ENCODE peak calls at places on chromosomes 11 and 22, in four cellular contexts. One of them, this sample, is unnamed.
A peak's percentile ranks its signal among the peaks of the same experiment; 100 is the strongest.

GRCh38 chr11:119094816-119095065 is 6.9 kb downstream of the DPAGT1 start:
- DNase-seq in fibroblast of pulmonary artery: peak; percentile 87
- DNase-seq in CD8-positive, alpha-beta T cell: no peak
- DNase-seq in upper lobe of left lung: peak; percentile 96
- DNase-seq in this sample: peak; percentile 88

GRCh38 chr11:110345756-110346155 is 49.3 kb upstream of the RDX start:
- DNase-seq in CD8-positive, alpha-beta T cell: no peak
- DNase-seq in fibroblast of pulmonary artery: no peak
- DNase-seq in upper lobe of left lung: no peak
- DNase-seq in this sample: no peak

GRCh38 chr22:38175206-38176118 is 6.2 kb downstream of the PLA2G6 start:
- DNase-seq in CD8-positive, alpha-beta T cell: no peak
- DNase-seq in fibroblast of pulmonary artery: no peak
- DNase-seq in upper lobe of left lung: no peak
- DNase-seq in this sample: no peak

GRCh38 chr11:45927332-45927683 is 4.9 kb downstream of the LARGE2 start:
- DNase-seq in fibroblast of pulmonary artery: no peak
- DNase-seq in upper lobe of left lung: peak; percentile 50
- DNase-seq in CD8-positive, alpha-beta T cell: no peak
- DNase-seq in this sample: no peak

GRCh38 chr11:57240007-57240406 is 3.0 kb upstream of the APLNR start:
- DNase-seq in CD8-positive, alpha-beta T cell: no peak
- DNase-seq in upper lobe of left lung: no peak
- DNase-seq in fibroblast of pulmonary artery: no peak
- DNase-seq in this sample: no peak

GRCh38 chr11:10654211-10655150 is 39.1 kb downstream of the IRAG1 start:
- DNase-seq in fibroblast of pulmonary artery: peak; percentile 89
- DNase-seq in CD8-positive, alpha-beta T cell: peak; percentile 35
- DNase-seq in upper lobe of left lung: no peak
- DNase-seq in this sample: peak; percentile 66

GRCh38 chr11:55263081-55263480 is 1.1 kb downstream of the TRIM48 start:
- DNase-seq in fibroblast of pulmonary artery: no peak
- DNase-seq in upper lobe of left lung: no peak
- DNase-seq in CD8-positive, alpha-beta T cell: no peak
- DNase-seq in this sample: no peak

GRCh38 chr11:116199182-116199581 is 573.6 kb downstream of the BUD13 start:
- DNase-seq in upper lobe of left lung: no peak
- DNase-seq in fibroblast of pulmonary artery: no peak
- DNase-seq in CD8-positive, alpha-beta T cell: no peak
- DNase-seq in this sample: no peak

GRCh38 chr11:115644846-115645245 is 140.6 kb upstream of the CADM1 start:
- DNase-seq in fibroblast of pulmonary artery: no peak
- DNase-seq in upper lobe of left lung: no peak
- DNase-seq in CD8-positive, alpha-beta T cell: no peak
- DNase-seq in this sample: no peak

GRCh38 chr11:66188580-66188979 is 79.9 kb upstream of the RAB1B start:
- DNase-seq in upper lobe of left lung: no peak
- DNase-seq in fibroblast of pulmonary artery: peak; percentile 73
- DNase-seq in CD8-positive, alpha-beta T cell: no peak
- DNase-seq in this sample: peak; percentile 56

GRCh38 chr11:79950172-79950571 is 509.3 kb upstream of the TENM4 start:
- DNase-seq in CD8-positive, alpha-beta T cell: no peak
- DNase-seq in fibroblast of pulmonary artery: no peak
- DNase-seq in upper lobe of left lung: no peak
- DNase-seq in this sample: no peak

GRCh38 chr11:6588018-6588417 is 15.4 kb downstream of the RRP8 start:
- DNase-seq in CD8-positive, alpha-beta T cell: no peak
- DNase-seq in upper lobe of left lung: no peak
- DNase-seq in fibroblast of pulmonary artery: no peak
- DNase-seq in this sample: no peak

GRCh38 chr11:13008625-13009475 is at the start of gene RASSF10:
- DNase-seq in fibroblast of pulmonary artery: peak; percentile 6
- DNase-seq in CD8-positive, alpha-beta T cell: no peak
- DNase-seq in upper lobe of left lung: peak; percentile 92
- DNase-seq in this sample: no peak

GRCh38 chr22:42335839-42336378 is 65.5 kb upstream of the TCF20 start:
- DNase-seq in upper lobe of left lung: no peak
- DNase-seq in fibroblast of pulmonary artery: no peak
- DNase-seq in CD8-positive, alpha-beta T cell: no peak
- DNase-seq in this sample: no peak

GRCh38 chr11:112172362-112172994 is 2.8 kb upstream of the BCO2 start:
- DNase-seq in upper lobe of left lung: no peak
- DNase-seq in fibroblast of pulmonary artery: no peak
- DNase-seq in CD8-positive, alpha-beta T cell: no peak
- DNase-seq in this sample: peak; percentile 57

GRCh38 chr11:106956887-106957505 is 61.3 kb downstream of the GUCY1A2 start:
- DNase-seq in fibroblast of pulmonary artery: no peak
- DNase-seq in CD8-positive, alpha-beta T cell: no peak
- DNase-seq in upper lobe of left lung: no peak
- DNase-seq in this sample: no peak

GRCh38 chr11:35274909-35275807 is 136.2 kb downstream of the CD44 start:
- DNase-seq in fibroblast of pulmonary artery: no peak
- DNase-seq in upper lobe of left lung: no peak
- DNase-seq in CD8-positive, alpha-beta T cell: no peak
- DNase-seq in this sample: peak; percentile 66

GRCh38 chr11:34181254-34181653 is 75.8 kb downstream of the NAT10 start:
- DNase-seq in CD8-positive, alpha-beta T cell: no peak
- DNase-seq in upper lobe of left lung: no peak
- DNase-seq in fibroblast of pulmonary artery: no peak
- DNase-seq in this sample: no peak

GRCh38 chr11:122724520-122724919 is 69.0 kb downstream of the UBASH3B start:
- DNase-seq in fibroblast of pulmonary artery: peak; percentile 66
- DNase-seq in upper lobe of left lung: no peak
- DNase-seq in CD8-positive, alpha-beta T cell: no peak
- DNase-seq in this sample: peak; percentile 69

GRCh38 chr22:33674357-33674756 is 245.9 kb downstream of the LARGE1 start:
- DNase-seq in upper lobe of left lung: no peak
- DNase-seq in CD8-positive, alpha-beta T cell: no peak
- DNase-seq in fibroblast of pulmonary artery: no peak
- DNase-seq in this sample: no peak

GRCh38 chr22:21791635-21792625 is 56.3 kb upstream of the YPEL1 start:
- DNase-seq in fibroblast of pulmonary artery: peak; percentile 30
- DNase-seq in upper lobe of left lung: no peak
- DNase-seq in CD8-positive, alpha-beta T cell: no peak
- DNase-seq in this sample: no peak

GRCh38 chr11:45653277-45653676 is 12.1 kb downstream of the CHST1 start:
- DNase-seq in CD8-positive, alpha-beta T cell: no peak
- DNase-seq in fibroblast of pulmonary artery: no peak
- DNase-seq in upper lobe of left lung: no peak
- DNase-seq in this sample: no peak

GRCh38 chr22:49785841-49786451 is 41.7 kb downstream of the BRD1 start:
- DNase-seq in CD8-positive, alpha-beta T cell: no peak
- DNase-seq in fibroblast of pulmonary artery: no peak
- DNase-seq in upper lobe of left lung: no peak
- DNase-seq in this sample: no peak

GRCh38 chr11:57336111-57336666 is 497 bp upstream of the SSRP1 start:
- DNase-seq in CD8-positive, alpha-beta T cell: no peak
- DNase-seq in upper lobe of left lung: no peak
- DNase-seq in fibroblast of pulmonary artery: no peak
- DNase-seq in this sample: no peak

GRCh38 chr11:26993965-26994446 is at the start of gene FIBIN:
- DNase-seq in CD8-positive, alpha-beta T cell: no peak
- DNase-seq in upper lobe of left lung: peak; percentile 81
- DNase-seq in fibroblast of pulmonary artery: peak; percentile 83
- DNase-seq in this sample: peak; percentile 75

GRCh38 chr11:122883682-122883981 is 1.1 kb downstream of the JHY start:
- DNase-seq in fibroblast of pulmonary artery: no peak
- DNase-seq in upper lobe of left lung: no peak
- DNase-seq in CD8-positive, alpha-beta T cell: no peak
- DNase-seq in this sample: no peak

GRCh38 chr11:16607675-16608644 is 130.5 kb upstream of the C11orf58 start:
- DNase-seq in upper lobe of left lung: no peak
- DNase-seq in CD8-positive, alpha-beta T cell: no peak
- DNase-seq in fibroblast of pulmonary artery: peak; percentile 49
- DNase-seq in this sample: peak; percentile 13

GRCh38 chr11:72432347-72433287 is 1.7 kb downstream of the CLPB start:
- DNase-seq in upper lobe of left lung: no peak
- DNase-seq in fibroblast of pulmonary artery: no peak
- DNase-seq in CD8-positive, alpha-beta T cell: no peak
- DNase-seq in this sample: no peak

GRCh38 chr11:13033760-13034533 is 24.8 kb downstream of the RASSF10 start:
- DNase-seq in upper lobe of left lung: no peak
- DNase-seq in CD8-positive, alpha-beta T cell: no peak
- DNase-seq in fibroblast of pulmonary artery: no peak
- DNase-seq in this sample: no peak

GRCh38 chr11:123856444-123856843 is 29.0 kb downstream of the TMEM225 start:
- DNase-seq in upper lobe of left lung: no peak
- DNase-seq in fibroblast of pulmonary artery: peak; percentile 23
- DNase-seq in CD8-positive, alpha-beta T cell: no peak
- DNase-seq in this sample: no peak

GRCh38 chr22:47630741-47631534 is 868.5 kb downstream of the TBC1D22A start:
- DNase-seq in upper lobe of left lung: no peak
- DNase-seq in CD8-positive, alpha-beta T cell: no peak
- DNase-seq in fibroblast of pulmonary artery: no peak
- DNase-seq in this sample: no peak

GRCh38 chr11:120079750-120080610 is 57.9 kb downstream of the TRIM29 start:
- DNase-seq in upper lobe of left lung: no peak
- DNase-seq in fibroblast of pulmonary artery: no peak
- DNase-seq in CD8-positive, alpha-beta T cell: peak; percentile 32
- DNase-seq in this sample: no peak

GRCh38 chr22:20111045-20111688 is 4.7 kb upstream of the RANBP1 start:
- DNase-seq in upper lobe of left lung: peak; percentile 22
- DNase-seq in CD8-positive, alpha-beta T cell: no peak
- DNase-seq in fibroblast of pulmonary artery: peak; percentile 29
- DNase-seq in this sample: peak; percentile 22

GRCh38 chr11:10476927-10477689 is 22.0 kb downstream of the AMPD3 start:
- DNase-seq in CD8-positive, alpha-beta T cell: no peak
- DNase-seq in upper lobe of left lung: no peak
- DNase-seq in fibroblast of pulmonary artery: no peak
- DNase-seq in this sample: no peak

GRCh38 chr11:110571286-110571685 is 141.0 kb downstream of the ARHGAP20 start:
- DNase-seq in CD8-positive, alpha-beta T cell: no peak
- DNase-seq in upper lobe of left lung: no peak
- DNase-seq in fibroblast of pulmonary artery: no peak
- DNase-seq in this sample: peak; percentile 6

GRCh38 chr11:9914064-9914463 is 250.2 kb downstream of the SWAP70 start:
- DNase-seq in fibroblast of pulmonary artery: no peak
- DNase-seq in upper lobe of left lung: no peak
- DNase-seq in CD8-positive, alpha-beta T cell: no peak
- DNase-seq in this sample: peak; percentile 25

DNA sequence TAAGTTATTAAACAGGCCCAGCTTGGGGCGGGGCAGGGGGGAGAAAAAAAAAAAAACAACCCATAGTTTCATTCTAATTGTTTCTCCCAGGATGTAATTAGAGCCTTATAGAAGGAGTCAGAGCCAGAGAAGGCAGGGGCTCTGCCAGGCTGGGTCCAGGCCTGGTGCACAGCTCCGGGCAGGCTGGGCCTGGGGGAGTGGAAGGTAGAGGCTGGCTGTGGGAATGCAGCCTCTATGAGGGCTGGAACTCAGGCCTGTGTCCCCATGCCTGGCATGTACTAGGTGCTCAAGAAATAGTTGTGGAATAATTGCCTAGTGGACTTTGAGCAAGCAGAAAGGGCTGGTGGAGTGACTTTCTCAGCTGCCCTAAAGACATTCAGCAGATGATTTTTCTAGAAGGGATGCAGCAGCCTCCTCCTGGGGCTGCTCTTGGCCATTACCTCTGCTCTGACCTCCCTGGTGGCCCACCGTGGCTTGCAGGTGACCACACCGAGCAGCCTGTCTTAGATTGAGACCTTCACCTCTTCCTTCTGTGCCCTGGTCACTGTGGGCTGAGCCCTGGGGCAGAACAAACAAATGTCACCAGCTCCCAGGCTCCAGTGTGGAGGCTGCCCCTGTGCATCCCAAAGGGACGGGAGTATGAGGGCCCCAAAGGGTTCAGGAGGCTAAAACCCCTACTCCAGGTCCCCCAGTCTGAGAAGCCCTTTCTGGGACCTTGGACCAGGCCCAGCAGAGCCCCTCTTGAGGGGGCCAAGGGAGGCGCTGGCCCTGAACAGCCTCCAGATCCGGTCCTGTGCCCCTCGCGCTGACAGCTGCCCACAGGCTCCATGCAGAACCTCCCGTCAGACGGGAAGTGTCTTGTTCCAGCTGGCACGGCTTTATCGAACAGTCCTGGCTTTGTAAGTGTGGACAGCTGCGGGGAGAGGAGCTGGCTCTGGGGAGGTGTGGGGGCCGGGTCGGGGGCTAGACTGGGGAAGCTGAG is 18.8 kb downstream of the MYEOV start:
- DNase-seq in CD8-positive, alpha-beta T cell: no peak
- DNase-seq in fibroblast of pulmonary artery: peak; percentile 70
- DNase-seq in upper lobe of left lung: no peak
- DNase-seq in this sample: no peak
- H3K4me3 ChIP-seq in CD8-positive, alpha-beta T cell: no peak overlapping the region
- H3K4me3 ChIP-seq in fibroblast of pulmonary artery: no peak overlapping the region
- H3K4me3 ChIP-seq in upper lobe of left lung: no peak overlapping the region
- H3K4me3 ChIP-seq in this sample: no peak overlapping the region

GRCh38 chr11:86571273-86571948 is 101.0 kb downstream of the ME3 start:
- DNase-seq in fibroblast of pulmonary artery: no peak
- DNase-seq in upper lobe of left lung: no peak
- DNase-seq in CD8-positive, alpha-beta T cell: no peak
- DNase-seq in this sample: no peak
- TF ChIP-seq CTCF in fibroblast of pulmonary artery: peak; percentile 36
- TF ChIP-seq CTCF in upper lobe of left lung: no peak
- TF ChIP-seq CTCF in CD8-positive, alpha-beta T cell: no peak
- TF ChIP-seq CTCF in this sample: peak; percentile 44

GRCh38 chr22:31613286-31613903 is 48.6 kb downstream of the PISD start:
- DNase-seq in upper lobe of left lung: peak; percentile 74
- DNase-seq in CD8-positive, alpha-beta T cell: no peak
- DNase-seq in fibroblast of pulmonary artery: no peak
- DNase-seq in this sample: no peak
- H3K4me3 ChIP-seq in upper lobe of left lung: no peak overlapping the region
- H3K4me3 ChIP-seq in CD8-positive, alpha-beta T cell: no peak overlapping the region
- H3K4me3 ChIP-seq in fibroblast of pulmonary artery: no peak overlapping the region
- H3K4me3 ChIP-seq in this sample: no peak overlapping the region

GRCh38 chr11:125175896-125176575 is 11.5 kb downstream of the PKNOX2 start:
- DNase-seq in CD8-positive, alpha-beta T cell: no peak
- DNase-seq in upper lobe of left lung: no peak
- DNase-seq in fibroblast of pulmonary artery: no peak
- DNase-seq in this sample: no peak
- TF ChIP-seq CTCF in CD8-positive, alpha-beta T cell: no peak
- TF ChIP-seq CTCF in upper lobe of left lung: no peak
- TF ChIP-seq CTCF in fibroblast of pulmonary artery: no peak
- TF ChIP-seq CTCF in this sample: no peak

GRCh38 chr11:69637601-69637955 is 3.4 kb upstream of the CCND1 start:
- DNase-seq in upper lobe of left lung: no peak
- DNase-seq in fibroblast of pulmonary artery: no peak
- DNase-seq in CD8-positive, alpha-beta T cell: no peak
- DNase-seq in this sample: no peak
- H3K4me3 ChIP-seq in upper lobe of left lung: peak overlapping the region; percentile 81
- H3K4me3 ChIP-seq in fibroblast of pulmonary artery: no peak overlapping the region
- H3K4me3 ChIP-seq in CD8-positive, alpha-beta T cell: no peak overlapping the region
- H3K4me3 ChIP-seq in this sample: peak overlapping the region; percentile 98

DNA sequence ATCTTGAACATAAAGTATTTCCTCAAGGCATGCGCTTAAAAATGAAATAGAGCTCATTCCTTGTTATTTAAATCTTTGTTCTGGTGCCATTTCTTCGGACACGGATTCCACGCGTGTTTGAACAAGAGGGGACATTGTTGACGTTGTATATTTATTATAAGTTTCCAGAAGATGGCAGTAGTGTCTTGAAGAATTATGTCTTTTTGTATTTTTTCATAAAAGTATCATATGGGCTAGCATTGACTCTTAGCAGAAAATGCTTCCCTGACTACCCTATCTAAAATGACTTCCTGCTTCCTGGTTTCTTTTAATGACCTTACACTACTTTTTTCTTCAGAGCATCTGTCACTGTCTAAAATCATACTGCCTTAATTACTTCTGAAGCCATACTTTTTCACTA is 20.4 kb downstream of the BIRC2 start:
- DNase-seq in upper lobe of left lung: no peak
- DNase-seq in CD8-positive, alpha-beta T cell: no peak
- DNase-seq in fibroblast of pulmonary artery: peak; percentile 54
- DNase-seq in this sample: peak; percentile 17
- TF ChIP-seq CTCF in upper lobe of left lung: no peak
- TF ChIP-seq CTCF in CD8-positive, alpha-beta T cell: peak; percentile 70
- TF ChIP-seq CTCF in fibroblast of pulmonary artery: peak; percentile 17
- TF ChIP-seq CTCF in this sample: peak; percentile 29